ENCODE peak calls at places on chromosomes 4 and X, in ten cellular contexts. N is brain microvascular endothelial cell, Y is left ventricle myocardium inferior, X is foreskin keratinocyte, U is astrocyte of the spinal cord, B is nephron progenitor cell, S is GM12865, C is ovary, O is mesothelial cell of epicardium, G is fibroblast of the aortic adventitia. K is an unnamed sample.

GRCh38 chrX:12065251-12065650 is 73.0 kb upstream of the FRMPD4 start:
- DNase-seq in N (peak), Y (no peak), X (no peak), U (peak), B (peak), S (no peak), C (no peak), O (peak), G (peak), K (no peak)

GRCh38 chrX:2642791-2643190 is 48.3 kb upstream of the CD99 start:
- DNase-seq in N (peak), Y (no peak), X (no peak), U (no peak), B (no peak), S (no peak), C (no peak), O (no peak), G (no peak), K (no peak)

GRCh38 chr4:152983221-152983620 is 47.1 kb downstream of the FHDC1 start:
- DNase-seq in N (no peak), Y (no peak), X (no peak), U (peak), B (peak), S (no peak), C (no peak), O (no peak), G (peak), K (peak)

GRCh38 chr4:102633100-102633499 is 127.7 kb downstream of the MANBA start:
- DNase-seq in N (no peak), Y (no peak), X (no peak), U (no peak), B (no peak), S (no peak), C (no peak), O (no peak), G (no peak), K (no peak)

GRCh38 chrX:73877687-73878086 is 314.7 kb downstream of the CHIC1 start:
- DNase-seq in N (no peak), Y (no peak), X (peak), U (no peak), B (no peak), S (no peak), C (no peak), O (no peak), G (no peak), K (no peak)

GRCh38 chrX:108053218-108053617 is 8.4 kb downstream of the VSIG1 start:
- DNase-seq in N (no peak), Y (no peak), X (no peak), U (no peak), B (no peak), S (no peak), C (no peak), O (no peak), G (no peak), K (no peak)

GRCh38 chrX:22686138-22686541 is 313.6 kb upstream of the DDX53 start:
- DNase-seq in N (peak), Y (peak), X (no peak), U (peak), B (no peak), S (no peak), C (no peak), O (no peak), G (peak), K (no peak)

GRCh38 chr4:80199947-80200346 is 2.6 kb downstream of the PRDM8 start:
- DNase-seq in N (no peak), Y (no peak), X (no peak), U (no peak), B (no peak), S (no peak), C (no peak), O (no peak), G (no peak), K (no peak)

GRCh38 chrX:71632923-71633657 is 14.8 kb upstream of the CXCR3 start:
- DNase-seq in N (no peak), Y (no peak), X (no peak), U (no peak), B (no peak), S (no peak), C (no peak), O (no peak), G (no peak), K (no peak)

GRCh38 chr4:113471141-113471860 is 290.2 kb downstream of the CAMK2D start:
- DNase-seq in N (no peak), Y (no peak), X (no peak), U (peak), B (no peak), S (no peak), C (no peak), O (no peak), G (peak), K (no peak)

GRCh38 chr4:150647008-150647407 is 65.1 kb downstream of the MAB21L2 start:
- DNase-seq in N (no peak), Y (no peak), X (no peak), U (peak), B (no peak), S (no peak), C (no peak), O (no peak), G (peak), K (no peak)

GRCh38 chr4:21884615-21885014 is 64.0 kb downstream of the KCNIP4 start:
- DNase-seq in N (no peak), Y (no peak), X (no peak), U (no peak), B (no peak), S (no peak), C (no peak), O (no peak), G (no peak), K (no peak)

GRCh38 chr4:96946552-96946951 is 1106.7 kb downstream of the PDHA2 start:
- DNase-seq in N (no peak), Y (no peak), X (no peak), U (no peak), B (no peak), S (no peak), C (no peak), O (no peak), G (no peak), K (no peak)

GRCh38 chr4:1836650-1837049 is 19.3 kb downstream of the LETM1 start:
- DNase-seq in N (no peak), Y (no peak), X (no peak), U (no peak), B (no peak), S (no peak), C (no peak), O (no peak), G (no peak), K (no peak)

GRCh38 chr4:176125063-176125462 is 59.4 kb downstream of the WDR17 start:
- DNase-seq in N (no peak), Y (no peak), X (no peak), U (no peak), B (no peak), S (no peak), C (no peak), O (no peak), G (no peak), K (no peak)

GRCh38 chrX:72201836-72202536 is 20.4 kb downstream of the PIN4 start:
- DNase-seq in N (peak), Y (no peak), X (peak), U (peak), B (no peak), S (no peak), C (no peak), O (no peak), G (peak), K (no peak)

DNA sequence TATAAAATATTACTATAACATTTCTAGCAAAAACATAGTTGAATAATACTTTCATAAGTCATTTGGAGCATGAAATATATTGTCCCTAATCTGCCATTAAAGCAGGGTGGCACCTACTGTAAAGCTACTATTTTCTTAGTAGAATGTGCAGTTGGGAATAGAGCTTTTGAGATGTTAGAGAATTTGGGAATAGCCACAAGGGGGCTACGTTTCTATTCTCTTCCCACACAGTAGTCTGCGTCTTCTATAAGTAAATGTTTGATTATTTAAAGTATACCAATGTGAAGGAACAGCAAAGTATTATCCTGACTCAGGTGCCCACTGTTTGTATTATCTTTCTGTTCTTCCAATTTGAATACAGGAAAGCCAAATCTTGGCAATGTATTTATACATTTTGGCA is 323.2 kb upstream of the GIMD1 start:
- DNase-seq in N (peak), Y (no peak), X (no peak), U (peak), B (no peak), S (no peak), C (no peak), O (no peak), G (no peak), K (no peak)
- TF ChIP-seq CTCF in N (peak), Y (no peak), X (peak), U (peak), B (no peak), S (no peak), C (no peak), O (peak), G (peak), K (peak)

DNA sequence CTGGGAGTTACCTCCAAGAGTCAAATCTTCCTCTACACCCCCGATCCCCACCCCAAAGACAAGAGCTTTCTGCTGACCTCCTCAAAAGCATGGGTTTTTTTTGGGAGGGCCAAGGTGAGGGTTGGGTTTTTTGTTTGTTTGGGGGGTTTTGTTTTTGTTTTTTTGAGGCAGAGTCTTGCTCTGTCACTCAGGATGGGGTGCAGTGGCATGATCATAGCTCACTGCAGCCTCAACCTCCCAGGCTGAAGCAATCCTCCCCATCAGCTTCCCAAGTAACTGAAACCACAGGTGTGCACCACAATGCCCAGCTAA is 18.7 kb upstream of the WFS1 start:
- DNase-seq in N (no peak), Y (no peak), X (no peak), U (no peak), B (no peak), S (no peak), C (no peak), O (no peak), G (no peak), K (no peak)
- TF ChIP-seq CTCF in N (no peak), Y (no peak), X (no peak), U (no peak), B (peak), S (no peak), C (no peak), O (peak), G (no peak), K (peak)

DNA sequence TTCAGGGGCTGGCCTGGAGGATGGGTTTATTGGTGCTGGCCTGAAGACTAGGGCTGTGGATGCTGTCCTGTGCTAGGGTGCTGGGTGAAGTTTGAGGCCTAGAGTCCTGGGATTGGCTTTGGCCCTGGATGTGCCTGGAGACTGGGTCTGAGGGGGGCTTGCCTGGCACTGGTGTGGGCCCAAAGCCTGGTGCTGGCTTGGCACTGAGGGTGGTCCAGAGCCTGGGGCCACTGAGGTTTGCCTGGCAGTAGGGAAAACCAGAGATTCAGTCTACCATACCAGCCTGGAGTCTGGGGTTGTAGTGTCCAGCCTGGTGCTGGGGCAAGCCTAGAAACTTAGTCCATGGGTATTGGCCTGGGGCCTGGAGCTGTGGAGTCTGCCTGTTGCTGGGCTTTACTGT is 16.6 kb downstream of the BMP15 start:
- DNase-seq in N (no peak), Y (no peak), X (no peak), U (no peak), B (no peak), S (no peak), C (no peak), O (no peak), G (no peak), K (no peak)
- TF ChIP-seq CTCF in N (no peak), Y (no peak), X (no peak), U (no peak), B (no peak), S (no peak), C (no peak), O (no peak), G (no peak), K (no peak)

DNA sequence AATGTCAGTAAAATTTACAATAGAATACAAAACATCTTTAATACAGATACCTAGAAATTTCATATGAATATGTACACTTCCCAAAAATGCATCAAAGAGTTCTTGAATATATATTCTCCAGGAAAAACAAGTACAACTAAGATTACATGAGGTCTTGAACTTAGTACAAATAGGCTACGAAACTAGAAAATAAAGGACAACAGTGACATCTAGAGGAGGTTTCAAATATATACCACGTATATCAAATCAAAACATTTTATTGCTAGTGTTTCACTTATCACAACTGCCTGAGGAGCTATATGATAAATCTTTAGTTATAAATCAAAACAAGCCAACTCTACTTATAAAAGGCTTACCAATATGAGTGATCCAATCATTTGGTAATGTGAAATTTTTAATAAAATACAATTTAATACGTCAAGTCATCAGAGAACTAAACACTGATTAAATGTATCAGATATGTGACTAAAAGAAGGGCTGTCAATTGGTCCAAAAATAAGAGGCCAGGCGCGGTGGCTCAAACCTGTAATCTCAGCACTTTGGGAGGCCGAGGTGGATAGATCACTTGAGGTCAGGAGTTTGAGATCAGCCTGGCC is 36.6 kb downstream of the ANAPC10 start:
- DNase-seq in N (no peak), Y (no peak), X (peak), U (peak), B (no peak), S (peak), C (no peak), O (no peak), G (peak), K (no peak)
- TF ChIP-seq CTCF in N (no peak), Y (peak), X (peak), U (peak), B (peak), S (no peak), C (peak), O (peak), G (peak), K (peak)

GRCh38 chr4:77123403-77123802 is 33.6 kb upstream of the CCNG2 start:
- DNase-seq in N (no peak), Y (no peak), X (no peak), U (no peak), B (no peak), S (no peak), C (no peak), O (no peak), G (no peak), K (no peak)

DNA sequence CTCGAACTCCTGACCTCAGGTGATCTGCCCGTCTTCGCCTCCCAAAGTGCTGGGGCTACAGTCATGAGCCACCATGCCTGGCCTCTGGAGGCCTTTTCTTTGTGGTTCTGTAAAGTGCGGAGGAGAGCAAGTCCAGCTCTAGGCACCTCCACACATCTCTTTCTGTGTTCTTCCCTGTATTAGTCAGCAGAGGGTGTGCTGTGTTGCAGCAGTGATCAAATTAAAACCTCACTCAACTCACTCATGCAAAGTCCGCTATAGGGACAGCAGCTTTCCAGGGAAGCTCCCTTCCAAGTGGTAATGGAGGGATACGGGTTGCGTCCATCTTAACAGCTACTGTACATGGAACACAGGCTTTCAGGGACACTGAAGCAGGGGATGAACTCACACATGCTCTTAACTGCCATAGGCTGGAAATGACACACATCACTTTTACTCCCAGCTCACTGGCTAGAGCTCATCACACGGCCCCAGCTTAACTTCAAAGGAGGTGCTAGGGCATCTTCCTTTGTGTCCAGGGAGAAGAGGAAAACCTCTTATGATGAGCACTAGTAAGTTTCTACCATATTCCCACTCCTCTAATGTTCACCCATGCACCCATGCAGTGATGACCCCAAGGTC is 36.0 kb upstream of the CCNG2 start:
- DNase-seq in N (no peak), Y (no peak), X (no peak), U (no peak), B (no peak), S (peak), C (no peak), O (no peak), G (no peak), K (no peak)
- TF ChIP-seq CTCF in N (peak), Y (no peak), X (peak), U (no peak), B (no peak), S (peak), C (no peak), O (no peak), G (no peak), K (no peak)

DNA sequence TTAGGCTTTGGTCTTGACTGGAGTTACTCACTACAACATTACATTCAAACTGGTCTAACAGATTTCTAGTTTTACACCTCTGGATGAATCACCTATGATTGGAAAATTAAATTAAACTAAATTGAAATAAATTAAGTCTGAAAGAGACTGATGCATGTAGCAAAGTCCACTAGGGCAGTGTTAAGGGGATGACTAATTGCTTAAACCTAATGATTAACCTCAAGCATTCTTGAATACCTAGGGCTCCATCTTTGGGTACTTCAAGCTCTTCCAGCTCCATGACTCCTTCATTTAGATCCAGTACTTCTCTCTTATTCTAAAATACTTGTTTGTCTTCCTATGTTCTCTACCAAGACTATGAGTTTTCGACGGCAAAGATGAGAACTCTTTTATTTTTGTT is 86.8 kb downstream of the SH2D1A start:
- DNase-seq in N (no peak), Y (no peak), X (no peak), U (no peak), B (no peak), S (no peak), C (no peak), O (no peak), G (no peak), K (no peak)
- TF ChIP-seq CTCF in N (no peak), Y (no peak), X (no peak), U (no peak), B (no peak), S (no peak), C (no peak), O (no peak), G (no peak), K (no peak)

GRCh38 chr4:8732681-8733243 is 138.9 kb downstream of the HMX1 start:
- DNase-seq in N (no peak), Y (no peak), X (no peak), U (no peak), B (no peak), S (no peak), C (no peak), O (no peak), G (no peak), K (no peak)
- TF ChIP-seq CTCF in N (no peak), Y (no peak), X (no peak), U (no peak), B (no peak), S (no peak), C (no peak), O (no peak), G (no peak), K (no peak)

GRCh38 chr4:10066704-10067651 is 45.7 kb upstream of the SLC2A9 start:
- DNase-seq in N (no peak), Y (no peak), X (no peak), U (no peak), B (no peak), S (no peak), C (no peak), O (no peak), G (no peak), K (no peak)

GRCh38 chr4:10061650-10062415 is 40.5 kb upstream of the SLC2A9 start:
- DNase-seq in N (no peak), Y (no peak), X (peak), U (no peak), B (no peak), S (no peak), C (no peak), O (no peak), G (no peak), K (no peak)

GRCh38 chr4:10066206-10066605 is 44.9 kb upstream of the SLC2A9 start:
- DNase-seq in N (no peak), Y (no peak), X (no peak), U (no peak), B (no peak), S (no peak), C (no peak), O (no peak), G (no peak), K (no peak)

GRCh38 chr4:10058371-10058770 is 37.1 kb upstream of the SLC2A9 start:
- DNase-seq in N (no peak), Y (no peak), X (no peak), U (no peak), B (no peak), S (no peak), C (no peak), O (no peak), G (no peak), K (no peak)

GRCh38 chr4:10063544-10064300 is 42.4 kb upstream of the SLC2A9 start:
- DNase-seq in N (peak), Y (peak), X (peak), U (peak), B (peak), S (no peak), C (no peak), O (no peak), G (peak), K (no peak)
- TF ChIP-seq CTCF in N (peak), Y (peak), X (peak), U (peak), B (no peak), S (peak), C (no peak), O (no peak), G (peak), K (peak)

GRCh38 chrX:41010188-41010846 is 74.9 kb upstream of the USP9X start:
- DNase-seq in N (peak), Y (peak), X (peak), U (peak), B (peak), S (peak), C (peak), O (peak), G (peak), K (no peak)
- TF ChIP-seq CTCF in N (peak), Y (peak), X (peak), U (peak), B (no peak), S (no peak), C (no peak), O (no peak), G (peak), K (peak)

GRCh38 chr4:100095729-100096595 is 94.3 kb downstream of the DDIT4L start:
- DNase-seq in N (peak), Y (peak), X (peak), U (peak), B (peak), S (peak), C (peak), O (peak), G (peak), K (peak)
- TF ChIP-seq CTCF in N (peak), Y (peak), X (peak), U (peak), B (peak), S (peak), C (peak), O (peak), G (peak), K (peak)

K was measured in neural crest cell.